ENCODE peak calls at places on chromosomes 13 and 19, in eight cellular contexts. One of them, this sample, is unnamed.

GRCh38 chr13:36998624-36999041 is 507 bp downstream of the ALG5 start:
- DNase-seq in upper lobe of right lung: peak
- DNase-seq in HFF-Myc: no peak
- DNase-seq in transverse colon: peak
- DNase-seq in K562: peak
- DNase-seq in left ventricle myocardium inferior: peak
- DNase-seq in gastrocnemius medialis: no peak
- DNase-seq in ovary: peak
- DNase-seq in this sample: no peak

GRCh38 chr13:47904239-47904638 is 96.8 kb downstream of the SUCLA2 start:
- DNase-seq in left ventricle myocardium inferior: no peak
- DNase-seq in transverse colon: no peak
- DNase-seq in HFF-Myc: no peak
- DNase-seq in ovary: no peak
- DNase-seq in gastrocnemius medialis: no peak
- DNase-seq in K562: peak
- DNase-seq in upper lobe of right lung: no peak
- DNase-seq in this sample: no peak

GRCh38 chr19:12840091-12841079 is 2.1 kb downstream of the MAST1 start:
- DNase-seq in ovary: peak
- DNase-seq in HFF-Myc: peak
- DNase-seq in gastrocnemius medialis: peak
- DNase-seq in K562: peak
- DNase-seq in left ventricle myocardium inferior: peak
- DNase-seq in upper lobe of right lung: peak
- DNase-seq in transverse colon: peak
- DNase-seq in this sample: no peak

GRCh38 chr13:45292176-45292575 is 48.8 kb downstream of the TPT1 start:
- DNase-seq in HFF-Myc: no peak
- DNase-seq in ovary: no peak
- DNase-seq in upper lobe of right lung: no peak
- DNase-seq in transverse colon: no peak
- DNase-seq in left ventricle myocardium inferior: no peak
- DNase-seq in K562: no peak
- DNase-seq in gastrocnemius medialis: no peak
- DNase-seq in this sample: no peak

GRCh38 chr19:28472843-28473242 is 740.1 kb downstream of the UQCRFS1 start:
- DNase-seq in transverse colon: peak
- DNase-seq in left ventricle myocardium inferior: peak
- DNase-seq in HFF-Myc: no peak
- DNase-seq in ovary: no peak
- DNase-seq in upper lobe of right lung: peak
- DNase-seq in gastrocnemius medialis: no peak
- DNase-seq in K562: no peak
- DNase-seq in this sample: no peak

GRCh38 chr13:77345150-77345780 is 18.4 kb upstream of the MYCBP2 start:
- DNase-seq in upper lobe of right lung: no peak
- DNase-seq in gastrocnemius medialis: no peak
- DNase-seq in HFF-Myc: no peak
- DNase-seq in K562: no peak
- DNase-seq in transverse colon: no peak
- DNase-seq in ovary: no peak
- DNase-seq in left ventricle myocardium inferior: no peak
- DNase-seq in this sample: no peak

GRCh38 chr13:75458696-75459422 is 23.1 kb downstream of the TBC1D4 start:
- DNase-seq in K562: no peak
- DNase-seq in transverse colon: peak
- DNase-seq in left ventricle myocardium inferior: peak
- DNase-seq in HFF-Myc: no peak
- DNase-seq in gastrocnemius medialis: peak
- DNase-seq in ovary: no peak
- DNase-seq in upper lobe of right lung: peak
- DNase-seq in this sample: no peak

GRCh38 chr19:53172892-53173291 is 14.0 kb upstream of the ZNF347 start:
- DNase-seq in K562: no peak
- DNase-seq in left ventricle myocardium inferior: no peak
- DNase-seq in gastrocnemius medialis: no peak
- DNase-seq in HFF-Myc: no peak
- DNase-seq in upper lobe of right lung: no peak
- DNase-seq in ovary: no peak
- DNase-seq in transverse colon: no peak
- DNase-seq in this sample: no peak

GRCh38 chr13:57408312-57408711 is 223.2 kb upstream of the PCDH17 start:
- DNase-seq in HFF-Myc: no peak
- DNase-seq in gastrocnemius medialis: no peak
- DNase-seq in transverse colon: no peak
- DNase-seq in upper lobe of right lung: no peak
- DNase-seq in ovary: no peak
- DNase-seq in left ventricle myocardium inferior: no peak
- DNase-seq in K562: no peak
- DNase-seq in this sample: no peak

GRCh38 chr13:98467263-98467985 is 109.5 kb downstream of the STK24 start:
- DNase-seq in ovary: no peak
- DNase-seq in transverse colon: no peak
- DNase-seq in upper lobe of right lung: no peak
- DNase-seq in K562: no peak
- DNase-seq in gastrocnemius medialis: no peak
- DNase-seq in HFF-Myc: no peak
- DNase-seq in left ventricle myocardium inferior: no peak
- DNase-seq in this sample: no peak

GRCh38 chr13:97574926-97575325 is 141.0 kb downstream of the RAP2A start:
- DNase-seq in left ventricle myocardium inferior: peak
- DNase-seq in ovary: no peak
- DNase-seq in K562: no peak
- DNase-seq in gastrocnemius medialis: no peak
- DNase-seq in upper lobe of right lung: no peak
- DNase-seq in HFF-Myc: no peak
- DNase-seq in transverse colon: peak
- DNase-seq in this sample: no peak

DNA sequence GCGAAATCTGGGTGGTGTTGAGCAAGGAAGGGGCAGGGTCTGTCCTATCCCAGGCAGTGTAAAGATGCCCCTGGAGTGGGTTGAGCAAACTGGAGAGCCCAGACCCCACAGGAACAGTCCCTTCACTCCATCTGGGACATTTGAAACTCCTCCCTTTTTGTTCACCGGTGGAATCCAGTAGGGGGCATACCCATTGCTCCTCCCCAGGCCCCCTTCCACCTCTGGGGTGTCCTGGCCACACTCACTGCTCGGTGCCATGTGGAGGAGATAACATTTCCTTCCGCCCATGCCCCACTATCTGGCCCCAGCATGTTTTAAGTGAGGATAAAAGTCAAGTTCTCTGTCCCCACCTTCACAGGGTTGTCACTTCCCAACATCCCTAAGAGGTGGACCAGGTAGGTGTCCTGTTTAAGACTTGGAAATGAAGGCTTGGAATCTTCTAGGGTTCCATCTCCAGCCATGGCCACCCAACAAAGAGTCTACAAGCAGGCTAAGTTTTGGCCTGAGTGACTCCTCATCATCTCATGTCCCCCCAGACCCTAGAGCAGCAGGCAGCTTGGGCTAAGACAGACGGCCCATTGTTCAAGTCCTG is 9.2 kb downstream of the ZNF526 start:
- DNase-seq in gastrocnemius medialis: no peak
- DNase-seq in HFF-Myc: no peak
- DNase-seq in transverse colon: no peak
- DNase-seq in K562: peak
- DNase-seq in ovary: no peak
- DNase-seq in upper lobe of right lung: no peak
- DNase-seq in left ventricle myocardium inferior: no peak
- DNase-seq in this sample: no peak
- TF ChIP-seq CTCF in gastrocnemius medialis: no peak
- TF ChIP-seq CTCF in HFF-Myc: no peak
- TF ChIP-seq CTCF in transverse colon: no peak
- TF ChIP-seq CTCF in K562: peak
- TF ChIP-seq CTCF in ovary: no peak
- TF ChIP-seq CTCF in upper lobe of right lung: no peak
- TF ChIP-seq CTCF in left ventricle myocardium inferior: no peak
- TF ChIP-seq CTCF in this sample: no peak

GRCh38 chr13:99505814-99506269 is 4.6 kb downstream of the TM9SF2 start:
- DNase-seq in ovary: no peak
- DNase-seq in HFF-Myc: no peak
- DNase-seq in left ventricle myocardium inferior: no peak
- DNase-seq in transverse colon: no peak
- DNase-seq in gastrocnemius medialis: no peak
- DNase-seq in K562: no peak
- DNase-seq in upper lobe of right lung: no peak
- DNase-seq in this sample: no peak
- TF ChIP-seq CTCF in ovary: no peak
- TF ChIP-seq CTCF in HFF-Myc: no peak
- TF ChIP-seq CTCF in left ventricle myocardium inferior: peak
- TF ChIP-seq CTCF in transverse colon: peak
- TF ChIP-seq CTCF in gastrocnemius medialis: peak
- TF ChIP-seq CTCF in K562: no peak
- TF ChIP-seq CTCF in upper lobe of right lung: peak
- TF ChIP-seq CTCF in this sample: peak

GRCh38 chr13:24512208-24513068 is at the start of gene PARP4:
- DNase-seq in gastrocnemius medialis: peak
- DNase-seq in transverse colon: peak
- DNase-seq in HFF-Myc: peak
- DNase-seq in K562: peak
- DNase-seq in upper lobe of right lung: peak
- DNase-seq in ovary: peak
- DNase-seq in left ventricle myocardium inferior: peak
- DNase-seq in this sample: no peak
- TF ChIP-seq CTCF in gastrocnemius medialis: no peak
- TF ChIP-seq CTCF in transverse colon: no peak
- TF ChIP-seq CTCF in HFF-Myc: no peak
- TF ChIP-seq CTCF in K562: no peak
- TF ChIP-seq CTCF in upper lobe of right lung: no peak
- TF ChIP-seq CTCF in ovary: no peak
- TF ChIP-seq CTCF in left ventricle myocardium inferior: no peak
- TF ChIP-seq CTCF in this sample: no peak

GRCh38 chr13:22064854-22065646 is 394.2 kb downstream of the FGF9 start:
- DNase-seq in HFF-Myc: no peak
- DNase-seq in left ventricle myocardium inferior: no peak
- DNase-seq in K562: no peak
- DNase-seq in transverse colon: no peak
- DNase-seq in ovary: no peak
- DNase-seq in gastrocnemius medialis: no peak
- DNase-seq in upper lobe of right lung: no peak
- DNase-seq in this sample: no peak

GRCh38 chr13:22062478-22063205 is 391.8 kb downstream of the FGF9 start:
- DNase-seq in HFF-Myc: no peak
- DNase-seq in K562: no peak
- DNase-seq in gastrocnemius medialis: no peak
- DNase-seq in transverse colon: no peak
- DNase-seq in left ventricle myocardium inferior: no peak
- DNase-seq in ovary: no peak
- DNase-seq in upper lobe of right lung: no peak
- DNase-seq in this sample: no peak

GRCh38 chr13:22061371-22061805 is 390.5 kb downstream of the FGF9 start:
- DNase-seq in K562: no peak
- DNase-seq in HFF-Myc: no peak
- DNase-seq in ovary: no peak
- DNase-seq in upper lobe of right lung: no peak
- DNase-seq in transverse colon: no peak
- DNase-seq in left ventricle myocardium inferior: no peak
- DNase-seq in gastrocnemius medialis: no peak
- DNase-seq in this sample: no peak

GRCh38 chr13:22061806-22062391 is 391.0 kb downstream of the FGF9 start:
- DNase-seq in upper lobe of right lung: no peak
- DNase-seq in transverse colon: no peak
- DNase-seq in HFF-Myc: no peak
- DNase-seq in left ventricle myocardium inferior: no peak
- DNase-seq in ovary: no peak
- DNase-seq in gastrocnemius medialis: no peak
- DNase-seq in K562: no peak
- DNase-seq in this sample: no peak

GRCh38 chr13:22063416-22064124 is 392.7 kb downstream of the FGF9 start:
- DNase-seq in left ventricle myocardium inferior: no peak
- DNase-seq in K562: no peak
- DNase-seq in gastrocnemius medialis: no peak
- DNase-seq in upper lobe of right lung: no peak
- DNase-seq in transverse colon: no peak
- DNase-seq in HFF-Myc: no peak
- DNase-seq in ovary: no peak
- DNase-seq in this sample: no peak
- TF ChIP-seq CTCF in left ventricle myocardium inferior: no peak
- TF ChIP-seq CTCF in K562: no peak
- TF ChIP-seq CTCF in gastrocnemius medialis: no peak
- TF ChIP-seq CTCF in upper lobe of right lung: no peak
- TF ChIP-seq CTCF in transverse colon: no peak
- TF ChIP-seq CTCF in HFF-Myc: no peak
- TF ChIP-seq CTCF in ovary: no peak
- TF ChIP-seq CTCF in this sample: no peak

GRCh38 chr13:99614465-99614885 is 113.2 kb downstream of the TM9SF2 start:
- DNase-seq in K562: no peak
- DNase-seq in ovary: no peak
- DNase-seq in HFF-Myc: no peak
- DNase-seq in gastrocnemius medialis: no peak
- DNase-seq in left ventricle myocardium inferior: no peak
- DNase-seq in transverse colon: peak
- DNase-seq in upper lobe of right lung: no peak
- DNase-seq in this sample: no peak
- TF ChIP-seq CTCF in K562: peak
- TF ChIP-seq CTCF in ovary: no peak
- TF ChIP-seq CTCF in HFF-Myc: no peak
- TF ChIP-seq CTCF in gastrocnemius medialis: no peak
- TF ChIP-seq CTCF in left ventricle myocardium inferior: peak
- TF ChIP-seq CTCF in transverse colon: no peak
- TF ChIP-seq CTCF in upper lobe of right lung: peak
- TF ChIP-seq CTCF in this sample: no peak

GRCh38 chr13:41054919-41055619 is 6.2 kb upstream of the WBP4 start:
- DNase-seq in upper lobe of right lung: no peak
- DNase-seq in ovary: no peak
- DNase-seq in HFF-Myc: no peak
- DNase-seq in left ventricle myocardium inferior: no peak
- DNase-seq in gastrocnemius medialis: no peak
- DNase-seq in transverse colon: no peak
- DNase-seq in K562: no peak
- DNase-seq in this sample: no peak
- TF ChIP-seq CTCF in upper lobe of right lung: no peak
- TF ChIP-seq CTCF in ovary: no peak
- TF ChIP-seq CTCF in HFF-Myc: peak
- TF ChIP-seq CTCF in left ventricle myocardium inferior: no peak
- TF ChIP-seq CTCF in gastrocnemius medialis: peak
- TF ChIP-seq CTCF in transverse colon: no peak
- TF ChIP-seq CTCF in K562: peak
- TF ChIP-seq CTCF in this sample: peak

DNA sequence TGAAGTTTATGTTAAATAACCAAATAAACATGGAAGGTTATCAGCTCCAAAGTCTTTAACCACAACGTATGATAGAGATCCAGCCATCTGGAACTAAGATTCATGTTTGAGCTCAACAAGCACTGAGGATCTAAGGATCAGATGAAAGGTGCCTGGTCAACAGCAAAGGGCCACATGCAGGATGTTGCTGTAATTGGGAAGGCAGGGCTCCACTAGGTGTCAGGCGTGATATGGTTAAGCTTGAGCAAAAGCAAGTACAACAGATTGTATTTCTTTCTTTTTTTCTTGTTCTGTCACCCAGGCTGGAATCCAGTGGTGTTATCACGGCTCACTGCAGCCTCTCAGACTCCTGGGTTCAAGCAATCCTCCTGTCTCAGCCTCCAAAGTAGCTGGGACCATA is 12.0 kb downstream of the EBPL start:
- DNase-seq in left ventricle myocardium inferior: no peak
- DNase-seq in K562: no peak
- DNase-seq in transverse colon: no peak
- DNase-seq in gastrocnemius medialis: no peak
- DNase-seq in ovary: no peak
- DNase-seq in upper lobe of right lung: no peak
- DNase-seq in HFF-Myc: no peak
- DNase-seq in this sample: no peak
- TF ChIP-seq CTCF in left ventricle myocardium inferior: peak
- TF ChIP-seq CTCF in K562: no peak
- TF ChIP-seq CTCF in transverse colon: no peak
- TF ChIP-seq CTCF in gastrocnemius medialis: no peak
- TF ChIP-seq CTCF in ovary: no peak
- TF ChIP-seq CTCF in upper lobe of right lung: no peak
- TF ChIP-seq CTCF in HFF-Myc: peak
- TF ChIP-seq CTCF in this sample: peak

GRCh38 chr13:26601669-26602068 is 44.2 kb downstream of the WASF3 start:
- DNase-seq in HFF-Myc: peak
- DNase-seq in K562: no peak
- DNase-seq in transverse colon: no peak
- DNase-seq in gastrocnemius medialis: no peak
- DNase-seq in left ventricle myocardium inferior: no peak
- DNase-seq in ovary: no peak
- DNase-seq in upper lobe of right lung: no peak
- DNase-seq in this sample: no peak
- TF ChIP-seq CTCF in HFF-Myc: no peak
- TF ChIP-seq CTCF in K562: no peak
- TF ChIP-seq CTCF in transverse colon: no peak
- TF ChIP-seq CTCF in gastrocnemius medialis: no peak
- TF ChIP-seq CTCF in left ventricle myocardium inferior: peak
- TF ChIP-seq CTCF in ovary: no peak
- TF ChIP-seq CTCF in upper lobe of right lung: no peak
- TF ChIP-seq CTCF in this sample: peak